ENCODE peak calls at places on chromosomes 5 and 9, in five cellular contexts. One of them, this sample, is unnamed.

GRCh38 chr5:57608542-57608941 is 125.9 kb upstream of the ACTBL2 start:
- DNase-seq in neuronal stem cell: no peak
- DNase-seq in activated CD8-positive, alpha-beta T cell treated with anti-CD3 and anti-CD28 coated beads for 36 hours: no peak
- DNase-seq in kidney epithelial cell: no peak
- DNase-seq in fibroblast of the aortic adventitia: no peak
- DNase-seq in this sample: no peak

GRCh38 chr5:61139094-61139873 is 23.0 kb downstream of the SMIM15 start:
- DNase-seq in neuronal stem cell: no peak
- DNase-seq in activated CD8-positive, alpha-beta T cell treated with anti-CD3 and anti-CD28 coated beads for 36 hours: peak
- DNase-seq in kidney epithelial cell: no peak
- DNase-seq in fibroblast of the aortic adventitia: peak
- DNase-seq in this sample: no peak

GRCh38 chr5:179799644-179799973 is 5.8 kb downstream of the LTC4S start:
- DNase-seq in neuronal stem cell: no peak
- DNase-seq in activated CD8-positive, alpha-beta T cell treated with anti-CD3 and anti-CD28 coated beads for 36 hours: no peak
- DNase-seq in kidney epithelial cell: no peak
- DNase-seq in fibroblast of the aortic adventitia: no peak
- DNase-seq in this sample: no peak

GRCh38 chr9:104743377-104743985 is 4.0 kb upstream of the NIPSNAP3A start:
- DNase-seq in neuronal stem cell: peak
- DNase-seq in activated CD8-positive, alpha-beta T cell treated with anti-CD3 and anti-CD28 coated beads for 36 hours: peak
- DNase-seq in kidney epithelial cell: no peak
- DNase-seq in fibroblast of the aortic adventitia: peak
- DNase-seq in this sample: peak

GRCh38 chr9:83649080-83649479 is 26.1 kb downstream of the IDNK start:
- DNase-seq in neuronal stem cell: peak
- DNase-seq in activated CD8-positive, alpha-beta T cell treated with anti-CD3 and anti-CD28 coated beads for 36 hours: peak
- DNase-seq in kidney epithelial cell: no peak
- DNase-seq in fibroblast of the aortic adventitia: peak
- DNase-seq in this sample: peak

GRCh38 chr5:74866653-74867162 is 521 bp upstream of the FAM169A start:
- DNase-seq in neuronal stem cell: peak
- DNase-seq in activated CD8-positive, alpha-beta T cell treated with anti-CD3 and anti-CD28 coated beads for 36 hours: peak
- DNase-seq in kidney epithelial cell: no peak
- DNase-seq in fibroblast of the aortic adventitia: no peak
- DNase-seq in this sample: peak

GRCh38 chr9:128819716-128820664 is 1.7 kb downstream of the ENDOG start:
- DNase-seq in neuronal stem cell: no peak
- DNase-seq in activated CD8-positive, alpha-beta T cell treated with anti-CD3 and anti-CD28 coated beads for 36 hours: no peak
- DNase-seq in kidney epithelial cell: no peak
- DNase-seq in fibroblast of the aortic adventitia: peak
- DNase-seq in this sample: peak

GRCh38 chr9:137015976-137016375 is 12.1 kb downstream of the ABCA2 start:
- DNase-seq in neuronal stem cell: no peak
- DNase-seq in activated CD8-positive, alpha-beta T cell treated with anti-CD3 and anti-CD28 coated beads for 36 hours: no peak
- DNase-seq in kidney epithelial cell: no peak
- DNase-seq in fibroblast of the aortic adventitia: no peak
- DNase-seq in this sample: no peak

This sample was measured in HAP-1.